ENCODE peak calls at places on chromosomes 13 and 19, in five cellular contexts. W is ovary, N is MM.1S, I is cardiac muscle cell, H is fibroblast of mammary gland. Q is an unnamed sample.

GRCh38 chr19:658916-659839 is 3.8 kb downstream of the RNF126 start:
- DNase-seq in H (peak), I (no peak), N (no peak), W (no peak), Q (no peak)

GRCh38 chr13:109747524-109747923 is 38.9 kb downstream of the IRS2 start:
- DNase-seq in H (no peak), W (no peak), I (no peak), N (no peak), Q (no peak)

GRCh38 chr19:15216363-15216762 is 15.6 kb upstream of the NOTCH3 start:
- DNase-seq in N (no peak), W (no peak), I (no peak), H (no peak), Q (no peak)

GRCh38 chr19:10468133-10468532 is 35.0 kb downstream of the KEAP1 start:
- DNase-seq in I (no peak), H (no peak), W (no peak), N (no peak), Q (no peak)

GRCh38 chr13:28494537-28494860 is 429 bp downstream of the FLT1 start:
- DNase-seq in H (no peak), N (no peak), W (no peak), I (no peak), Q (no peak)

GRCh38 chr19:14408641-14409120 is 10.5 kb downstream of the DDX39A start:
- DNase-seq in W (no peak), N (no peak), H (peak), I (no peak), Q (no peak)

GRCh38 chr19:38796154-38796553 is 7.2 kb downstream of the LGALS7B start:
- DNase-seq in H (no peak), I (no peak), N (no peak), W (no peak), Q (no peak)

GRCh38 chr13:70874646-70875045 is 766.4 kb upstream of the KLHL1 start:
- DNase-seq in H (no peak), N (no peak), W (no peak), I (no peak), Q (no peak)

GRCh38 chr19:3003046-3003445 is 25.7 kb downstream of the TLE6 start:
- DNase-seq in W (no peak), H (no peak), N (no peak), I (no peak), Q (no peak)

GRCh38 chr19:57578487-57579205 is at the start of gene ZNF416:
- DNase-seq in N (peak), I (peak), H (peak), W (peak), Q (peak)
- TF ChIP-seq CTCF in N (peak), I (peak), H (peak), W (no peak), Q (peak)

DNA sequence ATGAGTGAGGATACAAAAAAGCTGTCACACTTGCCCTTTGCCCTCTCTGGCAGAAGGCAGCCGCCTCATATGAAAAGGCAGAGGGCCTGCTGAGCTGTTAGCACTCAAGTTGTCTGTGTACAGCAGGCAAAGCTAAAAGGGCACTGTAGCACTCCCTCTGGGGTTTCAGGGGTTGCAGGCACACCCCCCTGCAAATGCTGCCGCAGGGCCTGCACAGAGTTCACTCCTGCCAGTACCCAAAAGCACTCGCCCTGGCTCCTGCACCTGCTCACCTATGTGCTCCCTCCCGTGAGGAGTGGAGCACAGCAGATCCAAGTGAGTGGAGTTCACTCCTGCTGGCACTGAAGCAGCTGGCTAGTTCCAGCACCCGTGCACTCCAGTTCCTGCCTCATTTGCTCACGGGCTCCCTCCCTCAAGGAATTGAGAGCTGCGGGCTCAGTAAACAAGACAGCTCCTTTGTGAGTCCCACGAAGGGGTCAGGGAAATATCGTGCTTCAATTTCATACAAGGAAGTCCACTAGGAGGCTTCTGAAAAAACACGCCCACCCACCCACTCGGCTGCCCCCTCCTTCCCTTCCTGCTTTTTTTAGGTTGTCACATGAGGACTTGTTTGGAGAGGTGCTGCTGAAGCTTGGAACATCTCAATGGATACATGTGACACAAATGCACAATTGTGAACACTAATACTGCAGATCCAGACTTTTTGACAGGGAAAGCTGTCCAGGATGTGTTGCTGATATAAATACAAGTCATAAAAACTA is 9.9 kb upstream of the RCBTB2 start:
- DNase-seq in H (peak), N (no peak), I (peak), W (peak), Q (no peak)
- TF ChIP-seq CTCF in H (no peak), N (no peak), I (peak), W (no peak), Q (peak)

DNA sequence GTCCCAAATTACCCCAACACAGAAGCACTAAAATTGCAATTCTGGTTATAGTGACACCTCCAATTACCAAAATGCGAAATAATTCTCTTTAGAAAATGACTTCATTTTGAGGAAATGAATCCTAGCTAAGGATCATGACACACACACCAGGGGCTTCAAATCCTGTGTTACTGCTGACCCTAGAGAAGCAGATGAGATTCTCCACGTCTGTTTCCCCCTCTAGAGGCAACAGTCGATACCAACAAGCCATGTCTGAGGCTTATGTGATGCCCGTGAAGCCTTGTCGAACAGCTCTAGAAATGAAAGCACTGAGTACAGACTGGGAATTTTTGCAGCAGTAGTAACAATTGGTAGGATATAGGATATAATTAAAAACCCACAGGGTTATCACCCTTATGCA is 153.6 kb upstream of the TMTC4 start:
- DNase-seq in I (peak), H (no peak), N (no peak), W (no peak), Q (no peak)
- TF ChIP-seq CTCF in I (no peak), H (peak), N (no peak), W (no peak), Q (no peak)

GRCh38 chr19:42114412-42114811 is 17.8 kb downstream of the POU2F2 start:
- DNase-seq in W (no peak), H (no peak), N (peak), I (no peak), Q (no peak)

GRCh38 chr19:42115705-42116104 is 16.5 kb downstream of the POU2F2 start:
- DNase-seq in W (no peak), H (no peak), N (no peak), I (no peak), Q (no peak)

GRCh38 chr19:42117076-42117475 is 15.2 kb downstream of the POU2F2 start:
- DNase-seq in H (no peak), I (no peak), W (no peak), N (no peak), Q (no peak)

GRCh38 chr19:42115219-42115618 is 17.0 kb downstream of the POU2F2 start:
- DNase-seq in N (no peak), W (no peak), I (peak), H (peak), Q (no peak)

GRCh38 chr19:42116308-42117075 is 15.8 kb downstream of the POU2F2 start:
- DNase-seq in I (no peak), W (no peak), N (no peak), H (no peak), Q (no peak)
- TF ChIP-seq CTCF in I (no peak), W (no peak), N (peak), H (peak), Q (peak)